ENCODE peak calls at places on chromosomes 16 and 17, in ten cellular contexts. One of them, this sample, is unnamed.
A peak's percentile ranks its signal among the peaks of the same experiment; 100 is the strongest.

GRCh38 chr16:23282508-23282907 is 19.6 kb upstream of the SCNN1B start:
- DNase-seq in CD8-positive, alpha-beta T cell: no peak
- DNase-seq in lower lobe of right lung: no peak
- DNase-seq in lung: no peak
- DNase-seq in MM.1S: no peak
- DNase-seq in brain microvascular endothelial cell: no peak
- DNase-seq in prostate gland: no peak
- DNase-seq in heart right ventricle: no peak
- DNase-seq in cardiac muscle cell: no peak
- DNase-seq in A673: no peak
- DNase-seq in this sample: peak; percentile 37

GRCh38 chr17:46264456-46265198 is 30.3 kb upstream of the LRRC37A start:
- DNase-seq in CD8-positive, alpha-beta T cell: peak; percentile 34
- DNase-seq in lower lobe of right lung: no peak
- DNase-seq in lung: no peak
- DNase-seq in MM.1S: no peak
- DNase-seq in brain microvascular endothelial cell: peak; percentile 81
- DNase-seq in prostate gland: no peak
- DNase-seq in heart right ventricle: no peak
- DNase-seq in cardiac muscle cell: peak; percentile 92
- DNase-seq in A673: no peak
- DNase-seq in this sample: peak; percentile 91

GRCh38 chr17:49325980-49326379 is 36.1 kb downstream of the ZNF652 start:
- DNase-seq in CD8-positive, alpha-beta T cell: no peak
- DNase-seq in lower lobe of right lung: no peak
- DNase-seq in lung: no peak
- DNase-seq in MM.1S: no peak
- DNase-seq in brain microvascular endothelial cell: no peak
- DNase-seq in prostate gland: no peak
- DNase-seq in heart right ventricle: no peak
- DNase-seq in cardiac muscle cell: no peak
- DNase-seq in A673: no peak
- DNase-seq in this sample: no peak

GRCh38 chr17:41919165-41919817 is 540 bp upstream of the ACLY start:
- DNase-seq in CD8-positive, alpha-beta T cell: no peak
- DNase-seq in lower lobe of right lung: no peak
- DNase-seq in lung: no peak
- DNase-seq in MM.1S: no peak
- DNase-seq in brain microvascular endothelial cell: no peak
- DNase-seq in prostate gland: peak; percentile 57
- DNase-seq in heart right ventricle: no peak
- DNase-seq in cardiac muscle cell: no peak
- DNase-seq in A673: no peak
- DNase-seq in this sample: peak; percentile 60

GRCh38 chr17:34651267-34651955 is 72.0 kb downstream of the TMEM132E start:
- DNase-seq in CD8-positive, alpha-beta T cell: no peak
- DNase-seq in lower lobe of right lung: peak; percentile 18
- DNase-seq in lung: no peak
- DNase-seq in MM.1S: no peak
- DNase-seq in brain microvascular endothelial cell: no peak
- DNase-seq in prostate gland: no peak
- DNase-seq in heart right ventricle: no peak
- DNase-seq in cardiac muscle cell: no peak
- DNase-seq in A673: no peak
- DNase-seq in this sample: no peak

GRCh38 chr17:81931189-81931556 is 3.6 kb upstream of the MAFG start:
- DNase-seq in CD8-positive, alpha-beta T cell: no peak
- DNase-seq in lower lobe of right lung: no peak
- DNase-seq in lung: no peak
- DNase-seq in MM.1S: no peak
- DNase-seq in brain microvascular endothelial cell: no peak
- DNase-seq in prostate gland: no peak
- DNase-seq in heart right ventricle: no peak
- DNase-seq in cardiac muscle cell: no peak
- DNase-seq in A673: no peak
- DNase-seq in this sample: no peak

GRCh38 chr16:85245307-85246172 is 133.3 kb upstream of the CIBAR2 start:
- DNase-seq in CD8-positive, alpha-beta T cell: peak; percentile 53
- DNase-seq in lower lobe of right lung: peak; percentile 61
- DNase-seq in lung: peak; percentile 57
- DNase-seq in MM.1S: peak; percentile 9
- DNase-seq in brain microvascular endothelial cell: peak; percentile 56
- DNase-seq in prostate gland: peak; percentile 26
- DNase-seq in heart right ventricle: peak; percentile 59
- DNase-seq in cardiac muscle cell: peak; percentile 80
- DNase-seq in A673: peak; percentile 88
- DNase-seq in this sample: peak; percentile 25

GRCh38 chr17:48100160-48100559 is 1.1 kb downstream of the CBX1 start:
- DNase-seq in CD8-positive, alpha-beta T cell: no peak
- DNase-seq in lower lobe of right lung: no peak
- DNase-seq in lung: no peak
- DNase-seq in MM.1S: no peak
- DNase-seq in brain microvascular endothelial cell: peak; percentile 6
- DNase-seq in prostate gland: no peak
- DNase-seq in heart right ventricle: no peak
- DNase-seq in cardiac muscle cell: peak; percentile 39
- DNase-seq in A673: no peak
- DNase-seq in this sample: peak; percentile 77

GRCh38 chr16:87705780-87706277 is 60.0 kb downstream of the KLHDC4 start:
- DNase-seq in CD8-positive, alpha-beta T cell: no peak
- DNase-seq in lower lobe of right lung: peak; percentile 61
- DNase-seq in lung: peak; percentile 54
- DNase-seq in MM.1S: no peak
- DNase-seq in brain microvascular endothelial cell: no peak
- DNase-seq in prostate gland: no peak
- DNase-seq in heart right ventricle: no peak
- DNase-seq in cardiac muscle cell: no peak
- DNase-seq in A673: no peak
- DNase-seq in this sample: no peak

GRCh38 chr17:78828470-78829185 is 12.0 kb downstream of the USP36 start:
- DNase-seq in CD8-positive, alpha-beta T cell: no peak
- DNase-seq in lower lobe of right lung: no peak
- DNase-seq in lung: no peak
- DNase-seq in MM.1S: no peak
- DNase-seq in brain microvascular endothelial cell: peak; percentile 73
- DNase-seq in prostate gland: no peak
- DNase-seq in heart right ventricle: no peak
- DNase-seq in cardiac muscle cell: peak; percentile 53
- DNase-seq in A673: peak; percentile 56
- DNase-seq in this sample: peak; percentile 64
- TF ChIP-seq CTCF in CD8-positive, alpha-beta T cell: no peak
- TF ChIP-seq CTCF in lower lobe of right lung: no peak
- TF ChIP-seq CTCF in lung: no peak
- TF ChIP-seq CTCF in MM.1S: peak; percentile 14
- TF ChIP-seq CTCF in brain microvascular endothelial cell: peak; percentile 81
- TF ChIP-seq CTCF in prostate gland: no peak
- TF ChIP-seq CTCF in heart right ventricle: no peak
- TF ChIP-seq CTCF in cardiac muscle cell: peak; percentile 34
- TF ChIP-seq CTCF in A673: peak; percentile 41
- TF ChIP-seq CTCF in this sample: peak; percentile 54

DNA sequence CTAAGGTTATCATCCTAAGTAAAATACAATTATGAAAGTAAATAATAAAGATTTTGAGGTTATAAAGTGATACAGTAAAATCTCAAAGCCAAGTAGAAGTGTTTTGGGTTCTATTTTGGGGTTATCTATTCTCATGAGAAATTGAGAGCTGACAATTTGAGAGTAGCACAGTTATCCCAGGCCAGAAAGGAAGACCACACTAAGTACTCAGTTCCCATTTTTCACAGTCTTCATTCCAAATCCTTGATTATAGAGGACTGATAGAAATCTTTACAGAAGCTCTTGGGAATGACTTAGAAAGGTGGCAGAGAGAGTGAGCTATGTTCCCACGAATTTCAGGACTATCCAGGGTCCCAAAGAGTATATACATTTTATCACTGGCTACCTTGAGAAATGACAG is 4.6 kb downstream of the GFOD2 start:
- DNase-seq in CD8-positive, alpha-beta T cell: no peak
- DNase-seq in lower lobe of right lung: no peak
- DNase-seq in lung: no peak
- DNase-seq in MM.1S: no peak
- DNase-seq in brain microvascular endothelial cell: no peak
- DNase-seq in prostate gland: no peak
- DNase-seq in heart right ventricle: no peak
- DNase-seq in cardiac muscle cell: no peak
- DNase-seq in A673: no peak
- DNase-seq in this sample: no peak
- H3K4me3 ChIP-seq in CD8-positive, alpha-beta T cell: no peak overlapping the region
- H3K4me3 ChIP-seq in lower lobe of right lung: no peak overlapping the region
- H3K4me3 ChIP-seq in lung: no peak overlapping the region
- H3K4me3 ChIP-seq in MM.1S: no peak overlapping the region
- H3K4me3 ChIP-seq in brain microvascular endothelial cell: no peak overlapping the region
- H3K4me3 ChIP-seq in prostate gland: no peak overlapping the region
- H3K4me3 ChIP-seq in heart right ventricle: no peak overlapping the region
- H3K4me3 ChIP-seq in cardiac muscle cell: no peak overlapping the region
- H3K4me3 ChIP-seq in A673: no peak overlapping the region
- H3K4me3 ChIP-seq in this sample: no peak overlapping the region

DNA sequence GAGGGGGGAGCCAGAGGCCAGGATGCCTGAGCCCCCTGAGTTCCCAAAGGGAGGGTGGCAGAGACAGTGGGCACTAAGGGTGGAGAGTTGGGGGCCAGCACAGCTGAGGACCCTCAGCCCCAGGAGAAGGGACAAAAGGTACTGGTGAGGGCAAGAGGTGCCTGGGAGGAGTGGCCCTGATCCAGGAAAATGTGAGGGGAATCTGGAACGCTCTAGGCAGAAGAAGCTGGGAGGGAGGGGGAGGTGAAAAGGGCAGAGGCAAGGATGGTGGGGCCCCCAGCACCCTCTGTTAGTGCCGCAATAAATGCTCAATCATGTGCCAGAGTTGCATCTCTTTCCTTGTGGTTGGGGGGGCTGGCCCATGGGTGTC is 1.1 kb downstream of the TCAP start:
- DNase-seq in CD8-positive, alpha-beta T cell: no peak
- DNase-seq in lower lobe of right lung: no peak
- DNase-seq in lung: no peak
- DNase-seq in MM.1S: no peak
- DNase-seq in brain microvascular endothelial cell: no peak
- DNase-seq in prostate gland: no peak
- DNase-seq in heart right ventricle: no peak
- DNase-seq in cardiac muscle cell: no peak
- DNase-seq in A673: no peak
- DNase-seq in this sample: no peak
- H3K27me3 ChIP-seq in CD8-positive, alpha-beta T cell: no peaks in the 10 kb centered on the region
- H3K27me3 ChIP-seq in lower lobe of right lung: peaks cover 45% of the 10 kb centered on the region
- H3K27me3 ChIP-seq in lung: no peaks in the 10 kb centered on the region
- H3K27me3 ChIP-seq in MM.1S: peaks cover 27% of the 10 kb centered on the region
- H3K27me3 ChIP-seq in brain microvascular endothelial cell: peaks cover 16% of the 10 kb centered on the region
- H3K27me3 ChIP-seq in prostate gland: no peaks in the 10 kb centered on the region
- H3K27me3 ChIP-seq in heart right ventricle: no peaks in the 10 kb centered on the region
- H3K27me3 ChIP-seq in cardiac muscle cell: no peaks in the 10 kb centered on the region
- H3K27me3 ChIP-seq in A673: no peaks in the 10 kb centered on the region
- H3K27me3 ChIP-seq in this sample: peaks cover 21% of the 10 kb centered on the region

GRCh38 chr17:79922798-79923197 is 83.6 kb upstream of the CBX4 start:
- DNase-seq in CD8-positive, alpha-beta T cell: no peak
- DNase-seq in lower lobe of right lung: no peak
- DNase-seq in lung: no peak
- DNase-seq in MM.1S: no peak
- DNase-seq in brain microvascular endothelial cell: no peak
- DNase-seq in prostate gland: no peak
- DNase-seq in heart right ventricle: no peak
- DNase-seq in cardiac muscle cell: no peak
- DNase-seq in A673: no peak
- DNase-seq in this sample: no peak

GRCh38 chr17:79925242-79925957 is 86.2 kb upstream of the CBX4 start:
- DNase-seq in CD8-positive, alpha-beta T cell: no peak
- DNase-seq in lower lobe of right lung: peak; percentile 88
- DNase-seq in lung: peak; percentile 79
- DNase-seq in MM.1S: no peak
- DNase-seq in brain microvascular endothelial cell: no peak
- DNase-seq in prostate gland: peak; percentile 69
- DNase-seq in heart right ventricle: peak; percentile 58
- DNase-seq in cardiac muscle cell: peak; percentile 63
- DNase-seq in A673: no peak
- DNase-seq in this sample: no peak

GRCh38 chr17:79924639-79924976 is 85.4 kb upstream of the CBX4 start:
- DNase-seq in CD8-positive, alpha-beta T cell: no peak
- DNase-seq in lower lobe of right lung: no peak
- DNase-seq in lung: no peak
- DNase-seq in MM.1S: no peak
- DNase-seq in brain microvascular endothelial cell: no peak
- DNase-seq in prostate gland: no peak
- DNase-seq in heart right ventricle: no peak
- DNase-seq in cardiac muscle cell: no peak
- DNase-seq in A673: no peak
- DNase-seq in this sample: no peak

GRCh38 chr17:79926002-79926307 is 86.7 kb upstream of the CBX4 start:
- DNase-seq in CD8-positive, alpha-beta T cell: no peak
- DNase-seq in lower lobe of right lung: no peak
- DNase-seq in lung: no peak
- DNase-seq in MM.1S: no peak
- DNase-seq in brain microvascular endothelial cell: no peak
- DNase-seq in prostate gland: no peak
- DNase-seq in heart right ventricle: no peak
- DNase-seq in cardiac muscle cell: no peak
- DNase-seq in A673: no peak
- DNase-seq in this sample: no peak

GRCh38 chr17:79923974-79924638 is 84.9 kb upstream of the CBX4 start:
- DNase-seq in CD8-positive, alpha-beta T cell: peak; percentile 25
- DNase-seq in lower lobe of right lung: no peak
- DNase-seq in lung: no peak
- DNase-seq in MM.1S: no peak
- DNase-seq in brain microvascular endothelial cell: no peak
- DNase-seq in prostate gland: no peak
- DNase-seq in heart right ventricle: no peak
- DNase-seq in cardiac muscle cell: peak; percentile 37
- DNase-seq in A673: peak; percentile 71
- DNase-seq in this sample: no peak
- TF ChIP-seq CTCF in CD8-positive, alpha-beta T cell: peak; percentile 29
- TF ChIP-seq CTCF in lower lobe of right lung: peak; percentile 34
- TF ChIP-seq CTCF in lung: no peak
- TF ChIP-seq CTCF in MM.1S: peak; percentile 46
- TF ChIP-seq CTCF in brain microvascular endothelial cell: peak; percentile 73
- TF ChIP-seq CTCF in prostate gland: no peak
- TF ChIP-seq CTCF in heart right ventricle: peak; percentile 33
- TF ChIP-seq CTCF in cardiac muscle cell: peak; percentile 59
- TF ChIP-seq CTCF in A673: peak; percentile 89
- TF ChIP-seq CTCF in this sample: peak; percentile 42